ENCODE peak calls at places on chromosome 5, in four cellular contexts. C, P, J and B are unnamed samples.

GRCh38 chr5:168295574-168296201 is 4.2 kb downstream of the WWC1 start:
- DNase-seq in C (no peak), P (peak), J (peak), B (no peak)

GRCh38 chr5:135718151-135718550 is 116.3 kb upstream of the SLC25A48 start:
- DNase-seq in C (peak), P (no peak), J (no peak), B (no peak)

GRCh38 chr5:112643339-112643971 is 94.2 kb upstream of the APC start:
- DNase-seq in C (no peak), P (no peak), J (no peak), B (no peak)

GRCh38 chr5:54453091-54453490 is 2.4 kb upstream of the HSPB3 start:
- DNase-seq in C (no peak), P (no peak), J (peak), B (no peak)

GRCh38 chr5:110925398-110925797 is 146.1 kb upstream of the TSLP start:
- DNase-seq in C (no peak), P (no peak), J (peak), B (no peak)

GRCh38 chr5:34490501-34491250 is 165.5 kb upstream of the RAI14 start:
- DNase-seq in C (no peak), P (no peak), J (no peak), B (no peak)

GRCh38 chr5:11139471-11139870 is 378.4 kb upstream of the DAP start:
- DNase-seq in C (no peak), P (no peak), J (no peak), B (no peak)

GRCh38 chr5:132787076-132787475 is 10.0 kb upstream of the SEPTIN8 start:
- DNase-seq in C (no peak), P (no peak), J (no peak), B (no peak)

GRCh38 chr5:180816608-180817534 is 14.3 kb upstream of the MGAT1 start:
- DNase-seq in C (no peak), P (peak), J (peak), B (no peak)

GRCh38 chr5:118854819-118855218 is 133.5 kb downstream of the DTWD2 start:
- DNase-seq in C (no peak), P (no peak), J (no peak), B (no peak)

GRCh38 chr5:36944607-36945225 is 68.1 kb downstream of the NIPBL start:
- DNase-seq in C (no peak), P (no peak), J (peak), B (no peak)

GRCh38 chr5:83104031-83104430 is 26.7 kb downstream of the XRCC4 start:
- DNase-seq in C (no peak), P (no peak), J (no peak), B (no peak)

GRCh38 chr5:181160144-181160754 is 12.9 kb downstream of the OR2V2 start:
- DNase-seq in C (no peak), P (no peak), J (peak), B (no peak)

GRCh38 chr5:159965031-159965837 is 43.7 kb upstream of the TTC1 start:
- DNase-seq in C (peak), P (peak), J (peak), B (no peak)

GRCh38 chr5:126847318-126848221 is 70.6 kb downstream of the LMNB1 start:
- DNase-seq in C (peak), P (no peak), J (no peak), B (no peak)

GRCh38 chr5:95697781-95698681 is 15.2 kb upstream of the SPATA9 start:
- DNase-seq in C (peak), P (no peak), J (no peak), B (no peak)

GRCh38 chr5:163841-164240 is 27.5 kb upstream of the LRRC14B start:
- DNase-seq in C (no peak), P (no peak), J (no peak), B (no peak)

DNA sequence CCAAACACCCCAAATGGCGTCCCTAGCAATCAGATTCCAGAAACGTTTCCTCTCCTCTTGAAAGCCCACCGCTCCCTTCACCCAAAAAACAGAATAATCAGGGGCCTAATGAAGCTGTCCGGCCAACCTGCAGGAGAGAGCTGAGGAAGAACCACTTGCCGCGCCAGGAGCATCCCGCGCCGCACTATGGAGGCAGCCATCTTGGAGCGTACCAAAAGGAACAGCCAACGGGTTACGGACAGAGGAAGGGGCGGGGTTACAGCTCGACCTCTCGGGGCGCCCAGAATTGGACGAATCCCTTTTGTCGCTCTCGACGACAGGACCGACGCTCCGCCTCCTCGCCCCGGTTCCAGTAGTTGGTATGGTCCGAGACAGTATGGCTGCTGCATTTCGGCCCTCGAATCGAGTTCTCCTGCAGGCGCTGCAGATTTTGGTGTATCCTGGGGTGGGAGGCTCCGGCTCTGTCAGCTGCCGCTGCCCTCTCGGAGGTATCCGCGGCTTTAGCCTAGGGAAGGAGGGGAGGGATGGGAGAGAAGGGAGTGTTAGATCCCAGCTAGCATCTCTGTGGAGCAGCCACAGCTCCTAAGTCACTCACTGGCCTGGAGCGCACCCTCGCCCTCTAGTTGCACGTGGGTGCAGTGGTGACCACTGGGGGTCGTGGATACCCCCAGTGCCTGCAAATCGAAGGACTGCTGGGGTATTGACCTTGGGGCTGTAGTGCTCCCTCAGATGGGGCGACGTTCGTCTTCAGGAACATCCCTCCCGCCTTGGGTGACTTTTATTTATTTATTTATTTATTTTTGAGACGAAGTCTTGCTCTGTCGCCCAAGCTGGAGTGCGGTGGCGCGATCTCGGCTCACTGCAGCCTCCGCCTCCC is at the start of the genes MRPS27 and PTCD2:
- DNase-seq in C (peak), P (peak), J (peak), B (peak)
- TF ChIP-seq CTCF in C (peak), P (peak), J (peak), B (peak)

GRCh38 chr5:157550668-157551067 is 24.9 kb downstream of the ADAM19 start:
- DNase-seq in C (no peak), P (no peak), J (no peak), B (no peak)

GRCh38 chr5:157554180-157555030 is 21.2 kb downstream of the ADAM19 start:
- DNase-seq in C (peak), P (no peak), J (peak), B (no peak)

GRCh38 chr5:157549954-157550549 is 25.5 kb downstream of the ADAM19 start:
- DNase-seq in C (no peak), P (no peak), J (no peak), B (no peak)

GRCh38 chr5:157555031-157555640 is 20.4 kb downstream of the ADAM19 start:
- DNase-seq in C (no peak), P (no peak), J (no peak), B (no peak)

GRCh38 chr5:157552650-157553049 is 22.9 kb downstream of the ADAM19 start:
- DNase-seq in C (no peak), P (no peak), J (no peak), B (no peak)
- TF ChIP-seq CTCF in C (no peak), P (no peak), J (no peak), B (no peak)

DNA sequence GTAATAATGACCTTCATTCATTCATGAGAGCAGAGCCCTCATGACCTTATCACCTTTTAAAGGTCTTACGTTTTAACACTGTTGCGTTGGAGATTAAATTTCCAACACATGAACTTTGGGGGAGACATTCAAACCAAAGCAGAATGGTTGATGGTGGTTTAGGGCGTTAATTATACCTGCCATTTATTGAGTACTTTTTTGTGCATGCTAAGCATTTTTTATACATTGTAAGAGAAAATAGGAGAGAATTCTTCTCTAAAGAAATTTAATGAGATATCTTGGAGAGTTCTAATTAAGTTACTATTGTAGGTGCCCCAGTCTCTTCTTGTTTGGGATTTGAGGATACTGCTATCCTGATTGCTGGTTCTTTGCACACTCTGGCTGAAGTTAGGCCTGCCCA is 12.4 kb downstream of the AP3S1 start:
- DNase-seq in C (no peak), P (no peak), J (no peak), B (no peak)
- TF ChIP-seq CTCF in C (no peak), P (no peak), J (no peak), B (no peak)

GRCh38 chr5:154573011-154573410 is 95.0 kb upstream of the HAND1 start:
- DNase-seq in C (no peak), P (no peak), J (no peak), B (peak)

GRCh38 chr5:154580422-154580821 is 102.4 kb upstream of the HAND1 start:
- DNase-seq in C (no peak), P (no peak), J (no peak), B (no peak)

GRCh38 chr5:154577449-154577848 is 99.4 kb upstream of the HAND1 start:
- DNase-seq in C (no peak), P (no peak), J (no peak), B (no peak)

GRCh38 chr5:154571325-154572035 is 93.5 kb upstream of the HAND1 start:
- DNase-seq in C (no peak), P (no peak), J (no peak), B (peak)

GRCh38 chr5:154575869-154576806 is 98.1 kb upstream of the HAND1 start:
- DNase-seq in C (no peak), P (no peak), J (no peak), B (peak)
- TF ChIP-seq CTCF in C (no peak), P (peak), J (no peak), B (no peak)

GRCh38 chr5:3602713-3603502 is 7.3 kb downstream of the IRX1 start:
- DNase-seq in C (peak), P (peak), J (peak), B (no peak)
- TF ChIP-seq CTCF in C (peak), P (peak), J (peak), B (peak)

GRCh38 chr5:4643960-4644359 is 496.2 kb upstream of the ADAMTS16 start:
- DNase-seq in C (no peak), P (no peak), J (no peak), B (no peak)
- TF ChIP-seq CTCF in C (no peak), P (no peak), J (no peak), B (no peak)

DNA sequence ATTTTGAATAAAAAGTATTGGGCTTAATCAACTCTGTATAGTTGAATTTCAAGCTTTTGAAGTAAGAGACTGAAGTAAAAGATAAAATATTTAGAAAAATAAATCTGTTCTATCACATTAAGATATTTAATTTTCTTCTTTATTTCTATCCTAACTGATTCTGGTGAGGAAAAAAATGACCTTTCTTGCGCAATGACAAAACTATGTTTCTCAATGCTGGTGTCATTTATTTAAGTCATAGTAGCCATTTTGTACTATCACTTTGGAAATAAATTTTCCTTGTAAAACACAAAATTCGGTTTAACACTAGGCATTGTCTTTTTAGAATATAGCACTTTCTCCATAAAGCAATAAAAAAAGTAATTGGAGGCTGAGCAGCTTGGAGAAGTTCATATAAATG is 728.0 kb downstream of the CDH9 start:
- DNase-seq in C (no peak), P (no peak), J (peak), B (no peak)
- TF ChIP-seq CTCF in C (no peak), P (no peak), J (no peak), B (no peak)